ENCODE peak calls at places on chromosomes 16 and 17, in four cellular contexts. Y is GM12865, W is B cell, E is upper lobe of right lung. Z is an unnamed sample.

GRCh38 chr16:65062736-65063583 is 58.9 kb downstream of the CDH11 start:
- DNase-seq in E (no peak), Y (no peak), W (no peak), Z (no peak)

GRCh38 chr17:20111538-20111937 is 102.4 kb downstream of the SPECC1 start:
- DNase-seq in W (no peak), Y (no peak), E (no peak), Z (no peak)

GRCh38 chr17:48215583-48216139 is 108.1 kb downstream of the SNX11 start:
- DNase-seq in E (no peak), Y (peak; percentile 29), W (no peak), Z (peak; percentile 16)

GRCh38 chr16:3035972-3036725 is 595 bp downstream of the BICDL2 start:
- DNase-seq in W (peak; percentile 71), E (peak; percentile 77), Y (no peak), Z (no peak)

GRCh38 chr17:66165537-66166123 is 26.3 kb downstream of the CEP112 start:
- DNase-seq in Y (peak; percentile 62), E (no peak), W (peak; percentile 33), Z (peak; percentile 52)

GRCh38 chr17:6494239-6494941 is 50.1 kb downstream of the PIMREG start:
- DNase-seq in E (peak; percentile 60), Y (no peak), W (no peak), Z (no peak)

GRCh38 chr17:18966831-18967624 is 15.1 kb downstream of the SLC5A10 start:
- DNase-seq in E (no peak), Y (no peak), W (no peak), Z (no peak)

GRCh38 chr17:4591529-4591928 is 7.2 kb downstream of the SMTNL2 start:
- DNase-seq in E (no peak), Y (no peak), W (no peak), Z (no peak)

GRCh38 chr17:16428098-16428882 is 12.9 kb downstream of the TRPV2 start:
- DNase-seq in E (peak; percentile 83), Y (no peak), W (no peak), Z (no peak)

GRCh38 chr17:28993013-28993600 is 12.7 kb downstream of the SEZ6 start:
- DNase-seq in W (no peak), Y (no peak), E (no peak), Z (no peak)

GRCh38 chr16:29900102-29900887 is at the start of gene ASPHD1:
- DNase-seq in Y (peak; percentile 47), W (peak; percentile 94), E (peak; percentile 90), Z (peak; percentile 73)

GRCh38 chr16:11405331-11406176 is 60.3 kb downstream of the RMI2 start:
- DNase-seq in Y (peak; percentile 54), W (peak; percentile 62), E (no peak), Z (peak; percentile 61)

GRCh38 chr17:45234641-45235040 is 13.0 kb downstream of the FMNL1 start:
- DNase-seq in Y (peak; percentile 64), E (no peak), W (peak; percentile 83), Z (no peak)
- TF ChIP-seq CTCF in Y (peak; percentile 58), E (peak; percentile 18), W (peak; percentile 61), Z (peak; percentile 42)

DNA sequence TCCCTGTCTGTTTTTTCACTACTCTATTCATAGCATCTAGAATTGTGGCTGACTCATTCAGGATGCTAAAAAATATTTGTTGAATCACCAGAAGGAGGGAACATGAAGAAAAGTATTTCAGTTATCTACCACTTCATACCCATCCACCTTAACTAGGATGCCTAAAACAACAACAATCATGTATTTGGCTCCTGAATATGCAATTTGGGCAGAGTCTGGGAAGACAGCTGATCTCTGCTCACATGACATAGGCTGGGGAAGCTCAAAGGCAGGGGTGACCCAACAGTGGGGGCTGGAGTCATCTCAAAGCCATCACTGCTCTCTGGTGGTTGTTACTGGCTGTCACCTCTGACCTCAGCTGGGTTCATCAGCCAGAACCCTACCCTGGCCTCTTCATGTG is 80.1 kb upstream of the RPL38 start:
- DNase-seq in E (peak; percentile 6), W (no peak), Y (no peak), Z (no peak)
- TF ChIP-seq CTCF in E (no peak), W (no peak), Y (no peak), Z (no peak)

GRCh38 chr17:42050360-42051012 is at the start of gene C17orf113:
- DNase-seq in Y (peak; percentile 53), W (peak; percentile 91), E (peak; percentile 81), Z (peak; percentile 51)
- TF ChIP-seq CTCF in Y (peak; percentile 40), W (peak; percentile 59), E (peak; percentile 37), Z (peak; percentile 21)

GRCh38 chr17:77374170-77374936 is 233.6 kb downstream of the SEC14L1 start:
- DNase-seq in Y (no peak), W (peak; percentile 95), E (peak; percentile 89), Z (no peak)
- TF ChIP-seq CTCF in Y (no peak), W (peak; percentile 29), E (peak; percentile 39), Z (no peak)